ENCODE peak calls at places on chromosomes 12 and 14, in seven cellular contexts. E is K562, M is GM12892, H is H1, A is prostate gland, L is GM12891, N is stomach. C is an unnamed sample.

GRCh38 chr12:83904175-83904574 is 1008.4 kb downstream of the SLC6A15 start:
- DNase-seq in H (no peak), M (no peak), E (no peak), L (no peak), N (no peak), A (no peak), C (no peak)

GRCh38 chr12:49706351-49707126 is 666 bp downstream of the FMNL3 start:
- DNase-seq in A (no peak), E (peak), M (no peak), N (peak), L (no peak), H (peak), C (no peak)

GRCh38 chr12:23944067-23944466 is 5.4 kb downstream of the SOX5 start:
- DNase-seq in N (no peak), M (no peak), L (no peak), H (no peak), A (no peak), E (no peak), C (no peak)

GRCh38 chr12:109770861-109771670 is 57.4 kb downstream of the FAM222A start:
- DNase-seq in H (no peak), E (no peak), A (no peak), L (no peak), N (peak), M (no peak), C (no peak)

GRCh38 chr12:57001448-57001906 is 4.9 kb downstream of the ZBTB39 start:
- DNase-seq in M (peak), N (peak), E (peak), A (peak), H (peak), L (peak), C (peak)

GRCh38 chr12:80709811-80710726 is 2.6 kb downstream of the MYF6 start:
- DNase-seq in L (no peak), A (no peak), E (no peak), H (peak), N (no peak), M (no peak), C (no peak)

GRCh38 chr12:126768517-126768916 is 1498.5 kb upstream of the TMEM132C start:
- DNase-seq in M (no peak), A (no peak), E (no peak), N (no peak), H (no peak), L (no peak), C (no peak)

GRCh38 chr12:30719060-30719459 is 23.4 kb upstream of the IPO8 start:
- DNase-seq in M (no peak), H (no peak), N (no peak), E (no peak), A (no peak), L (no peak), C (no peak)

GRCh38 chr12:12880537-12880936 is 10.8 kb upstream of the GPRC5A start:
- DNase-seq in L (no peak), M (no peak), N (no peak), A (no peak), E (no peak), H (no peak), C (no peak)

GRCh38 chr14:86798330-86798729 is 1194.7 kb downstream of the GALC start:
- DNase-seq in L (no peak), A (no peak), N (no peak), M (no peak), E (no peak), H (no peak), C (no peak)

GRCh38 chr12:65885312-65885711 is 61.0 kb downstream of the HMGA2 start:
- DNase-seq in E (no peak), L (no peak), M (no peak), A (no peak), N (no peak), H (no peak), C (no peak)

GRCh38 chr14:92507174-92507768 is 6.3 kb upstream of the RIN3 start:
- DNase-seq in L (no peak), H (no peak), E (no peak), M (peak), A (no peak), N (no peak), C (peak)

GRCh38 chr12:89016970-89017778 is 335.1 kb downstream of the DUSP6 start:
- DNase-seq in H (peak), M (peak), E (peak), L (no peak), A (peak), N (no peak), C (no peak)

GRCh38 chr12:87509233-87509820 is 519.9 kb downstream of the C12orf50 start:
- DNase-seq in A (no peak), M (no peak), N (no peak), L (no peak), E (no peak), H (no peak), C (no peak)

GRCh38 chr12:14927267-14927666 is 11.1 kb downstream of the ERP27 start:
- DNase-seq in M (no peak), H (no peak), E (no peak), A (no peak), N (no peak), L (no peak), C (no peak)

DNA sequence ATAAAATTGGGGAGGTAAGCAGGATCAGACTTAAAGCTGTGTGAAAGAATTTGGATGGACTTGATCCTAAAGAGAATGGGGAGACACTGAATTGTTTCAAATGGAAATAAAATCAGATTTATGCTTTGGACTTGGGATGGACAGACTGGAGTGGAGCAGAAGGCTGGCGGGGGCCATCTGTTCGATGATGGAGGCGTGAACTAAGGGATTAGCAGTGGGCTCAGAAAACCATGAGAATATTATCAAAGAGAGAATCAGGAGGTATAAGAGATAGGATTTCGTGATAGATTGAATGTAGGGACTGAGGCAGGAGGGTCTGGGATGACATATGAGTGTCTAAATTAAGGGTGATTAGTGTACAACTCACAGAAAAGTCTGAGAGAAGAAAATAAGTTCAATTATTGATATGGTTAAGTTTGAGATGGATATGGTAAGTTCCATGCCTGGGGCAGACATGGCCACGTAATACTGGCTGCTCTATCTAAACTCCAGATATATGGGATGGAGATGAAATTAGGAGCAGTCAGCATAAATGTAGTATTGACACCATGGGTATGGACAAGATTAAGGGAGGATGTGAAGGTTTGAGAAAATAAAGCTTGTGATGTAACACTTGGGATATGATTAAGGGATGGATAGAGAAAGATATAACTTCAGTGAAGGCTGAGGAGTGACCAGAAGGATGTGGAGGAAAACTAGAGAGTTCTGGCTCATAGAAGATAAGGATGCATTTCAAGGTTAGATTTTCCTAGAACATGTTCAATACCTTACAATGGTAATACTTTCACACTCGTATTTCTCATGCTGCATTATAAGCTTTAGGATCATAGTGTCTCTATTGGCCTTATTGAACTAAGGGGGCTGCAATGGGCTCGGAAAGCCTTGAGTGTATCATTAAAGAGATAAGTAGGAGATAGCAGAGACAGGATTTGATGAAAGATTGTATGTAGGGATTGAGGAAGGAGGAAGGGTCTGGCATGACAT is 1.0 kb upstream of the TSSK4 start:
- DNase-seq in M (no peak), L (no peak), A (no peak), H (no peak), N (no peak), E (no peak), C (no peak)
- TF ChIP-seq POLR2AphosphoS5 in M (no peak), L (no peak), A (no peak), H (no peak), N (no peak), E (no peak), C (no peak)

DNA sequence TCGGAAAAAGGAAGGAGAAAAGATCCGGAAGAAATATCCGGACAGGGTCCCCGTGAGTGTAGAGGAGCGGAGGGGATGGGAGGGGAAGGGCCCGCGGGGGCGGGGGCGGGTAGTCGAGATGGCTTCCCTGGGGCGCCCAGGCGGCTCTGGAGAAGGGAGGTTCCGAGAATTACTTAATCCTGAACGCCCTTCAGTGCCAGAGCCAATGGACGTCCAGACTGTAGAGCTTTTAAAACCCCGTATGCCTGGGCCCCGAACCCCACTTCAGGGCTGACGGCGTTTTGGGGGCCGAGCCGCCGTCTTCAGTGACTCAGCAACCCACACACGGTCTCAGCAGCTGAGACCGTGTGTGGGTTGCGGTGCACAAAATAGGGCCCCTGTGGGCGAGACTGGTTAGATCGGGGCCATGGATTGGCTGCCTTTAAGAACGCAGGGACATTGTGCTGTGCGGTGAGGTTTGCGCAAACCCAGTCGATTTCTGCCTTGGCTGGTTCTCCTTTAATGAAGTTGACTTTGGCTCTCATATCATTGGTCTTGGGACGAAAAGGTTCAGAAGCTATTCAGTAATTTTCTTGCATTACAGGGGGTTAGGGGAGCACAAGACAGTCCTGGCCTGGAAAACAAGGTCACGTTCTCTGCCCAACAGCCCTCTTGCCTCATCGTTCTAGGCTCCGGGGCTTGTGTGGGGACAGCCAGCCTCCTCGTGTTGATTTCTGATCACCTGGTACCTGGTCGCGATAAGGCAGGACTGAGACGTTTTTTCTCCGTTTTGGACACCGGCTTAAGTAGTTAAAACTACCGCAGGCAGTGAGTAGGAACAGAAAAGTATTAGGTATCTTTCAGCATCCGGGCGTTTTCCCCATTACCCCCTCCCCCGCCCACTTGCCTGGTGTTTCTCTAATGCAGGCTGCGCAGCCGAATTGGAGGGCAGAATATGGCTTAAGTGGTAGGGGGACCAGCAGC is 772 bp downstream of the GABARAPL1 start:
- DNase-seq in E (peak), M (peak), H (peak), A (peak), N (peak), L (peak), C (peak)
- TF ChIP-seq POLR2A in E (peak), M (no peak), H (peak), A (peak), N (no peak), L (peak), C (peak)

GRCh38 chr14:75258803-75259509 is 19.7 kb upstream of the FOS start:
- DNase-seq in E (peak), A (peak), L (peak), M (peak), N (peak), H (peak), C (peak)

GRCh38 chr14:75259510-75259855 is 19.1 kb upstream of the FOS start:
- DNase-seq in H (no peak), E (peak), N (no peak), A (no peak), M (no peak), L (no peak), C (no peak)

GRCh38 chr14:75258079-75258802 is 20.4 kb upstream of the FOS start:
- DNase-seq in N (peak), E (no peak), A (peak), M (no peak), H (no peak), L (no peak), C (no peak)

GRCh38 chr14:75254901-75255300 is 23.7 kb upstream of the FOS start:
- DNase-seq in M (no peak), N (no peak), L (no peak), A (peak), E (peak), H (no peak), C (no peak)

GRCh38 chr14:75257241-75257640 is 21.4 kb upstream of the FOS start:
- DNase-seq in L (no peak), A (no peak), M (no peak), H (no peak), N (no peak), E (no peak), C (no peak)
- TF ChIP-seq POLR2AphosphoS5 in L (no peak), A (no peak), M (no peak), H (no peak), N (no peak), E (no peak), C (no peak)

GRCh38 chr12:67268896-67269631 is at the start of gene CAND1:
- DNase-seq in L (peak), H (peak), E (peak), N (peak), A (peak), M (peak), C (peak)
- TF ChIP-seq POLR2A in L (peak), H (peak), E (peak), N (no peak), A (peak), M (peak), C (peak)

DNA sequence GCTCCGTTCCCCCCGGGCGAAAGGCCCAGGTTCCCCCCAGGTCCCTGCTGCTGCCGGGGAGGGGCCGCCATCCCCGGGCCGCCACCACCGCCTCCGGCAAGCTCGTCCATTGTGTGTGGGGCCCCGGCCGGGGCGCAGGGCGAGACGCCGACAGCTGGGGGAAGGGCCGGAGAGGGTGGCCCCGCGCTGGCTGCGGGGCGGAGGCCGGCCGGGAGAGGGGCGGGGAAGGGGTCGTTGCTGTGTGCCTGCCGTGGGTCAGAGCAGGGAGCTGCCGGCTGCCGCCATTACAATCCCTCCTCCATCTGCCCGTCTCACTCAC is at the start of gene STRN3:
- DNase-seq in L (no peak), M (no peak), A (no peak), N (no peak), H (no peak), E (no peak), C (no peak)
- TF ChIP-seq POLR2AphosphoS5 in L (peak), M (no peak), A (no peak), N (no peak), H (peak), E (no peak), C (no peak)

DNA sequence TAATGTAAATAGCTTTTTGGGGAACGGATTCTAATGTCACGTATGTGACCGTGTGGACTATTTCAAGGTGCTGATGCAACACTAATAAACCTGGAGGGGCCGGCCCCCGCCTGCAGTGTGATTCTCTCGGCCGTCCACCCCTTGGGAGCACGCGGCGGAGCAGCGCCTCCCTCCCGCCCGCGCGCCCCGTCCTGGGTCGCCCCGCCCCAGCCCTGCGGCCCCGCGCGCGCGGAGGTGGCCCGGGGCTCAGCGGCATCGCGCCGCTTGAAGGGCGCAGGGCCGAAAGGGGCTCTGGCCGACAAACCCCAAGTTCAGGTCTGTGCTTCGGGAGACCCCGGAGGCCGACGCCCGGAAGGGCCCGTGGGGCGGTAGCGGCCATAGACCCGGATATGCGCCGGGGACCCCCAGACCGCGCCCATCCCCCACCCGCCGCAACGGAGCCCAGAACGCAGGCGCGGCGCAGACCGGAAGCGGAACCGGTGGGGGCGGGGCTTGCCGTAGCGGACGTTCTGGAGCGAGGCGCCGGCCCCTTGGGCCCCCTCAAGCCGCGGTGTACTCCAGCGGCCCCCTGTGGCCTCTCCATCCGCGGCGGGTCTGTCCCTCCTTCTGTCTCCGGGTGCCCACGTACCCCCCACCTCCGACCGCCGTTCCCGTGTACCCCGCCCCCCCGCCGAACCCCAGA is at the start of gene TEX22:
- DNase-seq in A (peak), N (peak), L (peak), H (peak), E (peak), M (peak), C (peak)
- TF ChIP-seq POLR2A in A (peak), N (no peak), L (peak), H (peak), E (peak), M (peak), C (no peak)